ENCODE peak calls at places on chromosomes 16 and 17, in six cellular contexts. G, K, T, U, B and C are unnamed samples.

GRCh38 chr17:66469088-66469442 is 166.7 kb downstream of the PRKCA start:
- DNase-seq in B (no peak), U (no peak), T (no peak), K (no peak), G (no peak), C (no peak)

GRCh38 chr16:20803192-20803560 is 3.1 kb downstream of the ERI2 start:
- DNase-seq in U (no peak), B (no peak), G (no peak), K (no peak), T (no peak), C (no peak)

GRCh38 chr17:14297161-14297851 is 3.6 kb upstream of the HS3ST3B1 start:
- DNase-seq in B (no peak), K (no peak), T (no peak), G (peak), U (no peak), C (peak)

GRCh38 chr16:24035127-24035842 is 199.5 kb downstream of the PRKCB start:
- DNase-seq in K (no peak), G (no peak), U (no peak), B (no peak), T (peak), C (no peak)

GRCh38 chr17:81164464-81165245 is 652 bp upstream of the PVALEF start:
- DNase-seq in T (no peak), B (no peak), U (no peak), G (no peak), K (no peak), C (no peak)

GRCh38 chr17:337866-338265 is 14.7 kb downstream of the RPH3AL start:
- DNase-seq in T (no peak), B (no peak), G (no peak), U (no peak), K (no peak), C (no peak)

GRCh38 chr17:27491713-27492190 is 35.5 kb downstream of the KSR1 start:
- DNase-seq in K (no peak), T (no peak), B (no peak), U (no peak), G (no peak), C (no peak)

GRCh38 chr16:57593021-57593420 is 35.4 kb upstream of the ADGRG1 start:
- DNase-seq in K (no peak), B (no peak), T (no peak), U (no peak), G (no peak), C (peak)

GRCh38 chr16:56625140-56625942 is at the start of gene MT1E:
- DNase-seq in B (peak), K (peak), U (peak), G (no peak), T (no peak), C (peak)

GRCh38 chr17:61574542-61575351 is 16.3 kb downstream of the NACA2 start:
- DNase-seq in B (no peak), T (no peak), U (no peak), G (peak), K (peak), C (no peak)